ENCODE peak calls at places on chromosomes 1 and 21, in eight cellular contexts. V, J, Y, E, A, Q, N and S are unnamed samples.

GRCh38 chr1:94020764-94021579 is 100.0 kb downstream of the ABCA4 start:
- DNase-seq in V (no peak), J (no peak), Y (no peak), E (peak), A (peak), Q (no peak), N (no peak), S (no peak)

GRCh38 chr1:207440634-207441033 is 13.5 kb upstream of the CR2 start:
- DNase-seq in V (no peak), J (no peak), Y (no peak), E (no peak), A (no peak), Q (no peak), N (no peak), S (no peak)

GRCh38 chr1:43452789-43453441 is 816 bp downstream of the HYI start:
- DNase-seq in V (no peak), J (peak), Y (no peak), E (peak), A (peak), Q (no peak), N (no peak), S (no peak)

GRCh38 chr1:108592030-108592759 is 32.3 kb downstream of the EEIG2 start:
- DNase-seq in V (no peak), J (no peak), Y (no peak), E (no peak), A (peak), Q (no peak), N (no peak), S (no peak)

GRCh38 chr1:44405041-44405803 is at the start of gene RNF220:
- DNase-seq in V (no peak), J (peak), Y (peak), E (peak), A (peak), Q (peak), N (peak), S (peak)

GRCh38 chr1:179205284-179205683 is 24.2 kb downstream of the ABL2 start:
- DNase-seq in V (no peak), J (no peak), Y (no peak), E (no peak), A (no peak), Q (no peak), N (no peak), S (no peak)

GRCh38 chr1:226085675-226086074 is 23.2 kb downstream of the H3-3A start:
- DNase-seq in V (peak), J (no peak), Y (no peak), E (no peak), A (no peak), Q (no peak), N (no peak), S (no peak)

GRCh38 chr1:111369645-111370044 is 57.9 kb downstream of the OVGP1 start:
- DNase-seq in V (no peak), J (no peak), Y (no peak), E (no peak), A (no peak), Q (no peak), N (no peak), S (no peak)

GRCh38 chr1:67031121-67031520 is 22.8 kb downstream of the SLC35D1 start:
- DNase-seq in V (no peak), J (no peak), Y (no peak), E (no peak), A (no peak), Q (no peak), N (no peak), S (no peak)

GRCh38 chr1:113074237-113074636 is 1.2 kb downstream of the LRIG2 start:
- DNase-seq in V (peak), J (no peak), Y (no peak), E (no peak), A (peak), Q (no peak), N (no peak), S (no peak)

GRCh38 chr1:223401873-223402789 is 8.9 kb downstream of the CCDC185 start:
- DNase-seq in V (no peak), J (no peak), Y (no peak), E (peak), A (peak), Q (no peak), N (no peak), S (no peak)

GRCh38 chr1:186950547-186950946 is 121.8 kb downstream of the PLA2G4A start:
- DNase-seq in V (no peak), J (no peak), Y (no peak), E (no peak), A (peak), Q (no peak), N (no peak), S (no peak)

GRCh38 chr1:88768187-88768586 is 84.1 kb downstream of the PKN2 start:
- DNase-seq in V (no peak), J (no peak), Y (no peak), E (no peak), A (no peak), Q (no peak), N (no peak), S (no peak)

GRCh38 chr1:70675737-70676156 is 264.7 kb downstream of the CTH start:
- DNase-seq in V (no peak), J (no peak), Y (no peak), E (no peak), A (no peak), Q (no peak), N (no peak), S (no peak)

GRCh38 chr21:27244356-27244755 is 277.5 kb upstream of the ADAMTS5 start:
- DNase-seq in V (no peak), J (no peak), Y (no peak), E (peak), A (no peak), Q (no peak), N (no peak), S (no peak)

GRCh38 chr1:54397090-54397591 is 9.1 kb downstream of the SSBP3 start:
- DNase-seq in V (no peak), J (no peak), Y (no peak), E (no peak), A (no peak), Q (peak), N (no peak), S (no peak)

GRCh38 chr1:206557636-206558473 is 50.5 kb downstream of the RASSF5 start:
- DNase-seq in V (no peak), J (no peak), Y (no peak), E (no peak), A (peak), Q (no peak), N (no peak), S (no peak)

GRCh38 chr21:46120301-46121285 is 22.7 kb downstream of the COL6A2 start:
- DNase-seq in V (no peak), J (peak), Y (no peak), E (no peak), A (no peak), Q (peak), N (peak), S (no peak)

GRCh38 chr1:7690496-7691182 is 80.5 kb upstream of the VAMP3 start:
- DNase-seq in V (no peak), J (no peak), Y (no peak), E (no peak), A (no peak), Q (no peak), N (no peak), S (no peak)

GRCh38 chr1:232793944-232794343 is 11.3 kb upstream of the MAP10 start:
- DNase-seq in V (no peak), J (no peak), Y (no peak), E (peak), A (peak), Q (no peak), N (no peak), S (no peak)
- TF ChIP-seq CTCF in V (no peak), J (peak), Y (no peak), E (peak), A (peak), Q (no peak), N (no peak), S (no peak)

GRCh38 chr1:155092131-155092530 is 13.5 kb downstream of the EFNA3 start:
- DNase-seq in V (no peak), J (no peak), Y (no peak), E (no peak), A (no peak), Q (no peak), N (no peak), S (no peak)

GRCh38 chr1:155092641-155093040 is 14.0 kb downstream of the EFNA3 start:
- DNase-seq in V (no peak), J (no peak), Y (no peak), E (no peak), A (no peak), Q (no peak), N (no peak), S (no peak)

GRCh38 chr1:155091071-155092051 is 12.7 kb downstream of the EFNA3 start:
- DNase-seq in V (peak), J (peak), Y (peak), E (peak), A (peak), Q (peak), N (peak), S (peak)

GRCh38 chr1:155093938-155094621 is 15.4 kb downstream of the EFNA3 start:
- DNase-seq in V (no peak), J (no peak), Y (no peak), E (no peak), A (peak), Q (no peak), N (no peak), S (no peak)

GRCh38 chr1:155094622-155094948 is 15.9 kb downstream of the EFNA3 start:
- DNase-seq in V (no peak), J (no peak), Y (no peak), E (no peak), A (no peak), Q (no peak), N (no peak), S (no peak)
- TF ChIP-seq CTCF in V (no peak), J (no peak), Y (no peak), E (no peak), A (no peak), Q (no peak), N (no peak), S (no peak)

GRCh38 chr1:166166701-166167394 is at the start of gene FAM78B:
- DNase-seq in V (peak), J (no peak), Y (peak), E (peak), A (peak), Q (peak), N (peak), S (peak)
- TF ChIP-seq CTCF in V (peak), J (no peak), Y (no peak), E (no peak), A (no peak), Q (peak), N (no peak), S (no peak)

DNA sequence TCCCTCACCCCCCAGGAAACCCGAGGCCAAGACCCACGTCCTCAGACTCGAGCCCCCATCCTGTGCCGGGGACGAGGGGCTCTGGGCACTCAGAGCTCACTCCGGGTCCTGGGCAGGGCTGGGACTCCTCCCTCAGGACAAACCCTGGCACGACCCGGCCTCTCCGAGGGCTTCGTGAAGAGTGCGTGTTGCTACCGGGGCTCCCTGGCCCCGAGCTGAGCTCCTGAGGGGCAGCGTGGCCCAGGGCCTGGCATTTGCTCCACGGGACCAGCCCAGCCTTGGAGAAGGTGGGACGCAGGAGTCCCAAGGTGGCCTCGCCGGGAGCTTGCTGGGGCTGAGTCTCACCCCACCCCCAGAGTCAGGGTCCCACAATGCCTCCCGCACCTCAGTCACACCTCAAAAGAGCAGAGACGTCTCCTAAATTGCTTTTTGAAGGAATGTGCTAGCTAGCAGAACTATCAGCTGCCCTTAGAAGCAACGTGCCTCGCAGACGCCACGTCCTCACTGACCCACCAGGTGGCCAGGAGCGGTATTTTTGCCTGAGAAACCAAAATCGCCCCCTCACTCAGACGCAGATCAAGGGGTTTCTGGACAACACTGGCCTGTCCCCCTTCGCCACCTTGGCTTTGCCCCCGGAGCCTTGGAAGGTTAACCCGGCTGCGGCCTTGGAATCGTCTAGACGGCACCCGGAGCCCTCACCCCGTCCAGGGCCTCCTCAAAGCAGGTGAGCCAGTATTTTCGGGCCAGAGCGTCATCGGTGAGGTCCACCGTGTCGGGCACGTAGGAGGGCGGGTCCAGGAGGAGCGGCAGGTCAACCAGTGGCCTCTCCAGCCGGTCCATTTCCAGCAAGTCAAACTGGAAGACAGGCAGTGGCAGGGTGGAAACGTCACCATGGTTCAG is 11.3 kb downstream of the PANK4 start:
- DNase-seq in V (no peak), J (no peak), Y (no peak), E (no peak), A (no peak), Q (no peak), N (no peak), S (no peak)
- TF ChIP-seq CTCF in V (no peak), J (no peak), Y (peak), E (no peak), A (peak), Q (no peak), N (peak), S (no peak)

GRCh38 chr1:31691446-31691845 is 12.4 kb downstream of the COL16A1 start:
- DNase-seq in V (no peak), J (no peak), Y (no peak), E (no peak), A (no peak), Q (no peak), N (no peak), S (no peak)

GRCh38 chr1:31689821-31690220 is 14.0 kb downstream of the COL16A1 start:
- DNase-seq in V (no peak), J (no peak), Y (no peak), E (peak), A (peak), Q (no peak), N (no peak), S (no peak)

GRCh38 chr1:31694069-31694909 is 9.5 kb downstream of the COL16A1 start:
- DNase-seq in V (no peak), J (no peak), Y (no peak), E (no peak), A (no peak), Q (no peak), N (no peak), S (no peak)

GRCh38 chr1:31690921-31691320 is 12.9 kb downstream of the COL16A1 start:
- DNase-seq in V (no peak), J (no peak), Y (no peak), E (no peak), A (no peak), Q (no peak), N (no peak), S (no peak)

GRCh38 chr1:31691951-31692350 is 11.9 kb downstream of the COL16A1 start:
- DNase-seq in V (no peak), J (no peak), Y (no peak), E (no peak), A (no peak), Q (no peak), N (no peak), S (no peak)
- TF ChIP-seq CTCF in V (no peak), J (no peak), Y (no peak), E (no peak), A (no peak), Q (no peak), N (no peak), S (no peak)